ENCODE peak calls at places on chromosomes 16 and 17, in eight cellular contexts. One of them, this sample, is unnamed.

GRCh38 chr17:78359216-78359935 is 501 bp downstream of the SOCS3 start:
- DNase-seq in mucosa of descending colon: no peak
- DNase-seq in heart left ventricle: no peak
- DNase-seq in foreskin fibroblast: no peak
- DNase-seq in mesenchymal stem cell: no peak
- DNase-seq in GM23338: peak
- DNase-seq in CD4-positive, alpha-beta memory T cell: no peak
- DNase-seq in ascending aorta: peak
- DNase-seq in this sample: peak

GRCh38 chr16:82650804-82651203 is 24.0 kb downstream of the CDH13 start:
- DNase-seq in foreskin fibroblast: no peak
- DNase-seq in heart left ventricle: no peak
- DNase-seq in CD4-positive, alpha-beta memory T cell: peak
- DNase-seq in mucosa of descending colon: no peak
- DNase-seq in mesenchymal stem cell: no peak
- DNase-seq in ascending aorta: no peak
- DNase-seq in GM23338: no peak
- DNase-seq in this sample: no peak

GRCh38 chr17:73096201-73096600 is 3.7 kb upstream of the SLC39A11 start:
- DNase-seq in CD4-positive, alpha-beta memory T cell: no peak
- DNase-seq in heart left ventricle: no peak
- DNase-seq in mesenchymal stem cell: no peak
- DNase-seq in ascending aorta: no peak
- DNase-seq in foreskin fibroblast: no peak
- DNase-seq in mucosa of descending colon: no peak
- DNase-seq in GM23338: no peak
- DNase-seq in this sample: no peak

GRCh38 chr16:52254753-52255152 is 292.2 kb downstream of the TOX3 start:
- DNase-seq in foreskin fibroblast: no peak
- DNase-seq in mesenchymal stem cell: no peak
- DNase-seq in heart left ventricle: no peak
- DNase-seq in ascending aorta: no peak
- DNase-seq in mucosa of descending colon: no peak
- DNase-seq in GM23338: no peak
- DNase-seq in CD4-positive, alpha-beta memory T cell: no peak
- DNase-seq in this sample: no peak

GRCh38 chr16:55272787-55273186 is 51.2 kb upstream of the IRX6 start:
- DNase-seq in heart left ventricle: no peak
- DNase-seq in mesenchymal stem cell: no peak
- DNase-seq in mucosa of descending colon: no peak
- DNase-seq in GM23338: no peak
- DNase-seq in foreskin fibroblast: no peak
- DNase-seq in CD4-positive, alpha-beta memory T cell: no peak
- DNase-seq in ascending aorta: no peak
- DNase-seq in this sample: no peak

GRCh38 chr16:84421081-84421937 is 53.0 kb downstream of the ATP2C2 start:
- DNase-seq in ascending aorta: no peak
- DNase-seq in mucosa of descending colon: no peak
- DNase-seq in CD4-positive, alpha-beta memory T cell: no peak
- DNase-seq in foreskin fibroblast: no peak
- DNase-seq in mesenchymal stem cell: no peak
- DNase-seq in GM23338: no peak
- DNase-seq in heart left ventricle: no peak
- DNase-seq in this sample: no peak

GRCh38 chr17:34740516-34740915 is 161.1 kb downstream of the TMEM132E start:
- DNase-seq in ascending aorta: peak
- DNase-seq in heart left ventricle: no peak
- DNase-seq in CD4-positive, alpha-beta memory T cell: no peak
- DNase-seq in mesenchymal stem cell: no peak
- DNase-seq in foreskin fibroblast: no peak
- DNase-seq in mucosa of descending colon: no peak
- DNase-seq in GM23338: no peak
- DNase-seq in this sample: no peak

GRCh38 chr17:58788199-58788598 is 32.5 kb downstream of the PPM1E start:
- DNase-seq in mucosa of descending colon: no peak
- DNase-seq in CD4-positive, alpha-beta memory T cell: no peak
- DNase-seq in heart left ventricle: no peak
- DNase-seq in foreskin fibroblast: no peak
- DNase-seq in GM23338: no peak
- DNase-seq in ascending aorta: no peak
- DNase-seq in mesenchymal stem cell: no peak
- DNase-seq in this sample: no peak

GRCh38 chr16:54055864-54056263 is 230.7 kb downstream of the IRX3 start:
- DNase-seq in ascending aorta: no peak
- DNase-seq in heart left ventricle: no peak
- DNase-seq in foreskin fibroblast: no peak
- DNase-seq in mucosa of descending colon: no peak
- DNase-seq in GM23338: no peak
- DNase-seq in CD4-positive, alpha-beta memory T cell: no peak
- DNase-seq in mesenchymal stem cell: no peak
- DNase-seq in this sample: no peak

GRCh38 chr17:36791961-36792475 is 145.3 kb upstream of the LHX1 start:
- DNase-seq in ascending aorta: no peak
- DNase-seq in mesenchymal stem cell: no peak
- DNase-seq in heart left ventricle: no peak
- DNase-seq in CD4-positive, alpha-beta memory T cell: no peak
- DNase-seq in foreskin fibroblast: no peak
- DNase-seq in mucosa of descending colon: no peak
- DNase-seq in GM23338: no peak
- DNase-seq in this sample: no peak

GRCh38 chr17:82228842-82229685 is at the start of gene SLC16A3:
- DNase-seq in heart left ventricle: peak
- DNase-seq in foreskin fibroblast: peak
- DNase-seq in ascending aorta: peak
- DNase-seq in mesenchymal stem cell: peak
- DNase-seq in mucosa of descending colon: peak
- DNase-seq in GM23338: peak
- DNase-seq in CD4-positive, alpha-beta memory T cell: peak
- DNase-seq in this sample: peak

GRCh38 chr16:76035689-76036088 is 241.5 kb upstream of the CNTNAP4 start:
- DNase-seq in mesenchymal stem cell: peak
- DNase-seq in ascending aorta: no peak
- DNase-seq in foreskin fibroblast: no peak
- DNase-seq in mucosa of descending colon: no peak
- DNase-seq in CD4-positive, alpha-beta memory T cell: no peak
- DNase-seq in heart left ventricle: no peak
- DNase-seq in GM23338: peak
- DNase-seq in this sample: no peak

GRCh38 chr16:86222965-86223551 is 287.3 kb upstream of the FOXF1 start:
- DNase-seq in mesenchymal stem cell: peak
- DNase-seq in GM23338: no peak
- DNase-seq in mucosa of descending colon: no peak
- DNase-seq in CD4-positive, alpha-beta memory T cell: no peak
- DNase-seq in foreskin fibroblast: peak
- DNase-seq in ascending aorta: no peak
- DNase-seq in heart left ventricle: no peak
- DNase-seq in this sample: no peak

GRCh38 chr17:43832168-43832975 is 574 bp downstream of the MPP3 start:
- DNase-seq in foreskin fibroblast: peak
- DNase-seq in mucosa of descending colon: peak
- DNase-seq in mesenchymal stem cell: peak
- DNase-seq in ascending aorta: peak
- DNase-seq in CD4-positive, alpha-beta memory T cell: no peak
- DNase-seq in heart left ventricle: peak
- DNase-seq in GM23338: peak
- DNase-seq in this sample: peak

GRCh38 chr16:31221357-31222160 is 4.6 kb upstream of the PYDC1 start:
- DNase-seq in CD4-positive, alpha-beta memory T cell: no peak
- DNase-seq in GM23338: no peak
- DNase-seq in heart left ventricle: no peak
- DNase-seq in mucosa of descending colon: peak
- DNase-seq in foreskin fibroblast: no peak
- DNase-seq in mesenchymal stem cell: no peak
- DNase-seq in ascending aorta: no peak
- DNase-seq in this sample: no peak

GRCh38 chr17:48282303-48282702 is 147.7 kb downstream of the SKAP1 start:
- DNase-seq in mucosa of descending colon: no peak
- DNase-seq in GM23338: no peak
- DNase-seq in ascending aorta: no peak
- DNase-seq in foreskin fibroblast: no peak
- DNase-seq in CD4-positive, alpha-beta memory T cell: no peak
- DNase-seq in heart left ventricle: no peak
- DNase-seq in mesenchymal stem cell: no peak
- DNase-seq in this sample: no peak

GRCh38 chr16:1158456-1159324 is 5.8 kb downstream of the CACNA1H start:
- DNase-seq in mucosa of descending colon: peak
- DNase-seq in ascending aorta: no peak
- DNase-seq in GM23338: peak
- DNase-seq in foreskin fibroblast: no peak
- DNase-seq in mesenchymal stem cell: no peak
- DNase-seq in CD4-positive, alpha-beta memory T cell: no peak
- DNase-seq in heart left ventricle: peak
- DNase-seq in this sample: no peak
- H3K4me3 ChIP-seq in mucosa of descending colon: no peak
- H3K4me3 ChIP-seq in ascending aorta: peak
- H3K4me3 ChIP-seq in GM23338: no peak
- H3K4me3 ChIP-seq in foreskin fibroblast: no peak
- H3K4me3 ChIP-seq in mesenchymal stem cell: no peak
- H3K4me3 ChIP-seq in CD4-positive, alpha-beta memory T cell: no peak
- H3K4me3 ChIP-seq in heart left ventricle: no peak
- H3K4me3 ChIP-seq in this sample: no peak

GRCh38 chr16:73066321-73066926 is 18.5 kb upstream of the ZFHX3 start:
- DNase-seq in GM23338: peak
- DNase-seq in foreskin fibroblast: no peak
- DNase-seq in mucosa of descending colon: peak
- DNase-seq in CD4-positive, alpha-beta memory T cell: no peak
- DNase-seq in mesenchymal stem cell: no peak
- DNase-seq in ascending aorta: no peak
- DNase-seq in heart left ventricle: peak
- DNase-seq in this sample: no peak

GRCh38 chr16:73064227-73064995 is 16.5 kb upstream of the ZFHX3 start:
- DNase-seq in GM23338: peak
- DNase-seq in CD4-positive, alpha-beta memory T cell: no peak
- DNase-seq in ascending aorta: peak
- DNase-seq in mesenchymal stem cell: peak
- DNase-seq in heart left ventricle: peak
- DNase-seq in mucosa of descending colon: peak
- DNase-seq in foreskin fibroblast: peak
- DNase-seq in this sample: no peak

GRCh38 chr16:73064996-73065349 is 17.0 kb upstream of the ZFHX3 start:
- DNase-seq in mesenchymal stem cell: no peak
- DNase-seq in ascending aorta: peak
- DNase-seq in heart left ventricle: peak
- DNase-seq in mucosa of descending colon: peak
- DNase-seq in GM23338: no peak
- DNase-seq in CD4-positive, alpha-beta memory T cell: no peak
- DNase-seq in foreskin fibroblast: no peak
- DNase-seq in this sample: no peak

GRCh38 chr16:73066927-73067670 is 19.2 kb upstream of the ZFHX3 start:
- DNase-seq in GM23338: no peak
- DNase-seq in CD4-positive, alpha-beta memory T cell: no peak
- DNase-seq in mucosa of descending colon: peak
- DNase-seq in heart left ventricle: peak
- DNase-seq in mesenchymal stem cell: peak
- DNase-seq in foreskin fibroblast: peak
- DNase-seq in ascending aorta: no peak
- DNase-seq in this sample: no peak

GRCh38 chr16:73065617-73066313 is 17.8 kb upstream of the ZFHX3 start:
- DNase-seq in mucosa of descending colon: peak
- DNase-seq in CD4-positive, alpha-beta memory T cell: no peak
- DNase-seq in ascending aorta: no peak
- DNase-seq in mesenchymal stem cell: peak
- DNase-seq in foreskin fibroblast: no peak
- DNase-seq in GM23338: peak
- DNase-seq in heart left ventricle: peak
- DNase-seq in this sample: no peak
- H3K4me3 ChIP-seq in mucosa of descending colon: no peak
- H3K4me3 ChIP-seq in CD4-positive, alpha-beta memory T cell: no peak
- H3K4me3 ChIP-seq in ascending aorta: peak
- H3K4me3 ChIP-seq in mesenchymal stem cell: peak
- H3K4me3 ChIP-seq in foreskin fibroblast: no peak
- H3K4me3 ChIP-seq in GM23338: peak
- H3K4me3 ChIP-seq in heart left ventricle: peak
- H3K4me3 ChIP-seq in this sample: no peak

DNA sequence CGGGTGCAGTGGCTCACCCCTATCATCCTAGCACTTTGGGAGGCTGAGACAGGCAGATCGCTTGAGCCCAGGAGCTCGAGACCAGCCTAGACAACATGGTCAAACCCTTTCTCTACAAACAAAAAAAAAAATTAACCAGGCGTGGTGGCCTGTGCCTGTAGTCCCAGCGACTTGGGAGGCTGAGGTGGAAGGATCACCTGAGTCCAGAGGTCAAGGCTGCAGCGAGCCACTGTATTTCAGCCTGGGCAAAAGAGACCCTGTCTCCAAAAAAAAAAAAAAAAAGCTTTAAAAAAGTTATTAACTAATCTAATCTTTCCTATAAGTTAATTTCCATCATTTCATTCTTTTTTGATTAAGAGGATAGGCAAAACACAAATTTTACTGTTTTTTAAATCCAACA is 2.5 kb downstream of the NCOR1 start:
- DNase-seq in mucosa of descending colon: no peak
- DNase-seq in heart left ventricle: no peak
- DNase-seq in foreskin fibroblast: no peak
- DNase-seq in ascending aorta: no peak
- DNase-seq in GM23338: no peak
- DNase-seq in mesenchymal stem cell: no peak
- DNase-seq in CD4-positive, alpha-beta memory T cell: no peak
- DNase-seq in this sample: no peak
- H3K4me3 ChIP-seq in mucosa of descending colon: no peak
- H3K4me3 ChIP-seq in heart left ventricle: no peak
- H3K4me3 ChIP-seq in foreskin fibroblast: no peak
- H3K4me3 ChIP-seq in ascending aorta: no peak
- H3K4me3 ChIP-seq in GM23338: no peak
- H3K4me3 ChIP-seq in mesenchymal stem cell: no peak
- H3K4me3 ChIP-seq in CD4-positive, alpha-beta memory T cell: no peak
- H3K4me3 ChIP-seq in this sample: no peak

DNA sequence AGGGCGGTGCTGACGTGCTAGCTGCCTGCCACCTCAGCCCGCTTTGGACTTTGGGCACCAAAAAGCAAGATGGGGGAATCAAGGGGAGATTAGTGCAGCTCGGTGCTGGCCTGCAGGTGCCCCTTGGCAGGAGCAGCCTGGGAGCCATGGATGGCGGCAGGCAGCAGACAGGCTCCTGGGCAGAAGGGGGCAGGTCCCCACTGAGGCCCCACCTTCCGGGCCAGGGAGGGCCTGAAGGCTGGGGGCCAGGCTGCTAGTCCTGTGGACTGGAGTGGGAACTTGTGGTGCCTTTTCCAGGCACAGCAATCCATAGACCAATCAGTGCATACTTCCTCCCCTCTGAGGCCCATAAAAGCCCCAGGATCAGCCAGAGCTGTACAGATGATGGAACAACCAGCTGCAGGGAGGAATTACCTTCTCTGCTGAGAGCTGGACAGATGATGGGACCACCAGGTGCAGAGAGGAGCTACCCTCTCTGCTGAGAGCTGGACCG is 64.0 kb downstream of the USP32 start:
- DNase-seq in heart left ventricle: no peak
- DNase-seq in CD4-positive, alpha-beta memory T cell: no peak
- DNase-seq in foreskin fibroblast: no peak
- DNase-seq in ascending aorta: no peak
- DNase-seq in mucosa of descending colon: no peak
- DNase-seq in GM23338: no peak
- DNase-seq in mesenchymal stem cell: no peak
- DNase-seq in this sample: peak
- H3K4me3 ChIP-seq in heart left ventricle: no peak
- H3K4me3 ChIP-seq in CD4-positive, alpha-beta memory T cell: no peak
- H3K4me3 ChIP-seq in foreskin fibroblast: no peak
- H3K4me3 ChIP-seq in ascending aorta: no peak
- H3K4me3 ChIP-seq in mucosa of descending colon: no peak
- H3K4me3 ChIP-seq in GM23338: no peak
- H3K4me3 ChIP-seq in mesenchymal stem cell: no peak
- H3K4me3 ChIP-seq in this sample: no peak